ENCODE peak calls at places on chromosomes 12 and 14, in nine cellular contexts. J, L, M, D, Z, I, Q, P and W are unnamed samples. For H3K36me3, the result is how much of the 10 kb centered on the place peaks cover.

GRCh38 chr12:53268637-53269562 is 801 bp downstream of the ESPL1 start:
- DNase-seq in D (peak), L (no peak), Z (no peak), Q (no peak), J (no peak), M (no peak), P (no peak), I (no peak), W (no peak)

GRCh38 chr12:108985750-108986149 is 35.1 kb downstream of the SVOP start:
- DNase-seq in I (no peak), Q (no peak), L (no peak), M (no peak), D (no peak), P (peak), Z (no peak), J (no peak), W (no peak)

GRCh38 chr14:81256289-81256960 is 35.7 kb upstream of the GTF2A1 start:
- DNase-seq in M (no peak), D (no peak), I (no peak), Q (no peak), J (no peak), Z (no peak), P (no peak), L (no peak), W (no peak)

GRCh38 chr14:76678244-76678643 is 83.0 kb upstream of the VASH1 start:
- DNase-seq in L (no peak), I (no peak), D (no peak), J (no peak), P (no peak), M (no peak), Z (no peak), Q (no peak), W (no peak)

GRCh38 chr12:16020034-16020433 is 108.9 kb downstream of the DERA start:
- DNase-seq in P (no peak), Z (no peak), I (no peak), Q (no peak), M (no peak), D (no peak), J (no peak), L (no peak), W (no peak)

GRCh38 chr12:130795906-130796305 is 43.1 kb downstream of the STX2 start:
- DNase-seq in M (no peak), Z (no peak), D (no peak), I (no peak), Q (no peak), L (no peak), J (no peak), P (no peak), W (no peak)

GRCh38 chr14:96052541-96053105 is 13.5 kb downstream of the C14orf132 start:
- DNase-seq in I (no peak), Q (no peak), L (no peak), D (no peak), J (no peak), M (no peak), P (no peak), Z (no peak), W (no peak)

GRCh38 chr12:111170559-111170958 is 198.3 kb downstream of the PHETA1 start:
- DNase-seq in Q (no peak), J (no peak), D (no peak), M (no peak), Z (no peak), L (no peak), P (no peak), I (no peak), W (no peak)

GRCh38 chr12:18824287-18824686 is 86.4 kb downstream of the CAPZA3 start:
- DNase-seq in M (no peak), Z (no peak), L (no peak), D (no peak), I (no peak), Q (no peak), P (no peak), J (no peak), W (no peak)

GRCh38 chr14:99686557-99687283 is 2.6 kb downstream of the CYP46A1 start:
- DNase-seq in Z (no peak), Q (no peak), J (peak), D (no peak), P (no peak), M (no peak), I (no peak), L (no peak), W (no peak)

GRCh38 chr12:93571360-93571853 is 1.1 kb upstream of the SOCS2 start:
- DNase-seq in D (peak), Z (peak), M (peak), Q (peak), P (peak), L (peak), I (peak), J (peak), W (peak)

GRCh38 chr14:47674546-47675238 is 713 bp downstream of the MDGA2 start:
- DNase-seq in Z (no peak), M (no peak), P (no peak), I (no peak), J (no peak), D (no peak), L (no peak), Q (peak), W (no peak)

GRCh38 chr14:81222694-81223093 is 1.9 kb upstream of the GTF2A1 start:
- DNase-seq in P (no peak), J (no peak), Q (no peak), M (no peak), I (no peak), L (peak), Z (no peak), D (no peak), W (no peak)

GRCh38 chr12:40819427-40820108 is 127.3 kb downstream of the CNTN1 start:
- DNase-seq in D (no peak), L (peak), I (peak), M (no peak), P (no peak), J (peak), Q (peak), Z (no peak), W (no peak)

GRCh38 chr12:50033317-50033679 is 8.0 kb upstream of the RACGAP1 start:
- DNase-seq in M (no peak), L (no peak), Z (no peak), J (peak), D (no peak), P (no peak), I (peak), Q (no peak), W (no peak)

DNA sequence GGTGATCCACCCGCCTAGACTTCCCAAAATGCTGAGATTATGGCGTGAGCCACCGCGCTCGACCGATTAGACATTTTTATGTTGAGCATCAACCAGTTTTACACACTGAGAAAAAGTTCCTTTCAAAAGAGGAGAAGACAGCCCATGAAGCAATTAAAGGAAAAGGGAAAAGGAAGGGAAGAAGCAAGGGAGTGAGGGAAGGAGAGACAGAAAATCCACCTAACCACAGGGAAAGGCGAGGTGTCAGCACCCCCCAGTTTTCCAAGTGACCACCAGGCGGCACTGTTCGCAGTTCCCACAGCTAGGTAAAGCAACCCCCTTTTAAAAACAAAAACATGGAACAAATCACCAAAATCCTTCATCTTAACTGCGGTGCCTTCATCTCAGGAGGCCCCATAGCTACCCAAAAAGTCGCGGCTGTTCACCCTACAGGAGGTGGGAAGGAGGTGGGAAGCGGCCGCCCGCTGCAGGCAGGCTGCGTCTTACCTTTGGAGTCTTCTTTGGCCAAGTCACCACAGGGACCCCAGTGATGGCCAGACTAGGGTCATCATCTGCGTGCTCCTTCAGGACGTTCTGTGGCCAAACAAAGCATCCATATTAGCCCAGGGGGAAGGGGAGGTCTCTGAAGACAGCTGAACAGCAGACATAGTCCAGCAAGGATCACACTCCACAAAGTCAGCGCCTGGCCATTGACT is 86.6 kb downstream of the KDM2B start:
- DNase-seq in M (no peak), I (no peak), L (peak), Q (peak), D (peak), J (no peak), Z (peak), P (no peak), W (peak)
- TF ChIP-seq CTCF in M (peak), I (peak), L (peak), Q (peak), D (peak), J (peak), Z (peak), P (peak), W (peak)

GRCh38 chr14:89452281-89452680 is 35.2 kb upstream of the FOXN3 start:
- DNase-seq in Z (no peak), Q (no peak), M (no peak), L (no peak), D (no peak), P (no peak), I (no peak), J (peak), W (no peak)

GRCh38 chr14:89447182-89447970 is 30.3 kb upstream of the FOXN3 start:
- DNase-seq in Z (no peak), L (no peak), J (peak), I (no peak), M (no peak), D (no peak), Q (no peak), P (no peak), W (no peak)

GRCh38 chr14:89455412-89455811 is 38.4 kb upstream of the FOXN3 start:
- DNase-seq in P (no peak), J (peak), M (no peak), D (no peak), Z (no peak), Q (peak), I (no peak), L (no peak), W (no peak)

GRCh38 chr14:89454971-89455370 is 37.9 kb upstream of the FOXN3 start:
- DNase-seq in D (no peak), J (peak), L (no peak), I (no peak), P (no peak), M (no peak), Q (peak), Z (no peak), W (no peak)

GRCh38 chr14:89451229-89451628 is 34.2 kb upstream of the FOXN3 start:
- DNase-seq in J (peak), Q (no peak), Z (no peak), P (no peak), M (no peak), D (no peak), I (no peak), L (no peak), W (no peak)
- H3K27ac ChIP-seq in J (no peak), Q (no peak), Z (no peak), P (no peak), M (no peak), D (no peak), I (no peak), L (no peak), W (no peak)

GRCh38 chr12:57272337-57273151 is 21.6 kb upstream of the STAC3 start:
- DNase-seq in D (no peak), L (no peak), Z (no peak), J (no peak), Q (no peak), P (no peak), M (no peak), I (no peak), W (no peak)

GRCh38 chr12:57278465-57279453 is 27.8 kb upstream of the STAC3 start:
- DNase-seq in L (no peak), P (peak), Z (no peak), M (no peak), Q (no peak), J (no peak), I (no peak), D (no peak), W (no peak)

GRCh38 chr12:57273516-57273915 is 22.5 kb upstream of the STAC3 start:
- DNase-seq in L (no peak), J (no peak), M (no peak), P (no peak), Z (no peak), Q (no peak), D (no peak), I (no peak), W (no peak)

GRCh38 chr12:57280234-57281062 is 29.5 kb upstream of the STAC3 start:
- DNase-seq in Q (no peak), Z (peak), I (no peak), D (peak), P (peak), J (peak), M (peak), L (peak), W (peak)

GRCh38 chr12:57276935-57277563 is 26.1 kb upstream of the STAC3 start:
- DNase-seq in Q (peak), P (peak), D (peak), L (peak), J (no peak), I (no peak), Z (peak), M (no peak), W (peak)
- H3K36me3 ChIP-seq in Q (under half), P (under half), D (under half), L (under half), J (under half), I (half or more), Z (under half), M (under half), W (under half)

DNA sequence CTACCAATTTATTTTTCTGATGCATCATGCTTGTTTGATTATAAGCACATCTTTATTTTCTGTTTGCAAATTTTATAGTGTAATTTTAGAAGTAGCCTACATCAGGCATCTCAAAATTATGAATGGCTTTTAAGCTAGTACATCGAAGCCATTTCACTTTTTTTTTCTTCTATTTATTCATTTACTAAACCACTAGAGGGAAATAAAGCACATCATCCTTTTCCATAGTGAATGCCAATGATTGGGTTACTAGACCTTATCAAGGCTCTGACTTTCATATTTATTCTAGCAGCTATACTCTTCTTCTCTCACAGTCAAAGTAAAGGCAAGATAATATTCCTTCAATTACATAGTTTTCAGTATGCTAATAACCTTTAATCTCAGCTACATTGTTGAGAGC is 736.4 kb upstream of the LRFN5 start:
- DNase-seq in J (no peak), Z (peak), M (no peak), I (no peak), Q (no peak), D (no peak), P (no peak), L (no peak), W (no peak)
- TF ChIP-seq CTCF in J (no peak), Z (peak), M (no peak), I (no peak), Q (no peak), D (no peak), P (no peak), L (no peak), W (no peak)

GRCh38 chr12:57092876-57093411 is 4.0 kb downstream of the NAB2 start:
- DNase-seq in Z (no peak), D (no peak), P (no peak), J (no peak), M (no peak), I (no peak), L (no peak), Q (no peak), W (no peak)

GRCh38 chr12:57094194-57095160 is 5.6 kb downstream of the NAB2 start:
- DNase-seq in Q (no peak), P (peak), D (no peak), I (no peak), M (no peak), L (no peak), J (no peak), Z (no peak), W (no peak)

GRCh38 chr12:57091633-57092528 is 3.0 kb downstream of the NAB2 start:
- DNase-seq in Z (no peak), J (peak), D (no peak), M (no peak), L (no peak), P (no peak), Q (no peak), I (no peak), W (no peak)

GRCh38 chr12:57092529-57092862 is 3.6 kb downstream of the NAB2 start:
- DNase-seq in I (no peak), Z (no peak), J (no peak), L (no peak), M (no peak), D (no peak), Q (no peak), P (no peak), W (no peak)

GRCh38 chr12:57093412-57094193 is 4.7 kb downstream of the NAB2 start:
- DNase-seq in P (peak), Q (peak), I (peak), Z (peak), D (peak), M (peak), J (peak), L (peak), W (peak)
- H3K27ac ChIP-seq in P (peak), Q (no peak), I (peak), Z (no peak), D (peak), M (peak), J (peak), L (no peak), W (peak)

GRCh38 chr14:54781936-54782802 is 120.5 kb downstream of the GCH1 start:
- DNase-seq in Q (no peak), J (peak), M (no peak), P (no peak), I (no peak), L (no peak), Z (no peak), D (peak), W (no peak)
- H3K36me3 ChIP-seq in Q (under half), J (under half), M (under half), P (under half), I (under half), L (under half), Z (under half), D (under half), W (under half)